ENCODE peak calls at places on chromosomes 12 and 14, in six cellular contexts. L is activated CD4-positive, alpha-beta T cell treated with anti-CD3 and anti-CD28 coated beads, Interleukin-2, amount 50 U/mL, for 4 hours; C is iris pigment epithelial cell; W is ascending aorta; U is heart right ventricle; T is hippocampal formation. D is an unnamed sample.

GRCh38 chr12:76790564-76791552 is 26.9 kb downstream of the ZDHHC17 start:
- DNase-seq in T (peak), U (no peak), L (no peak), C (no peak), W (no peak), D (peak)

GRCh38 chr12:124771462-124772361 is 92.0 kb downstream of the SCARB1 start:
- DNase-seq in U (peak), T (peak), L (peak), C (peak), W (no peak), D (peak)

GRCh38 chr14:64198021-64198420 is 96.2 kb downstream of the ESR2 start:
- DNase-seq in C (no peak), T (no peak), W (no peak), U (no peak), L (no peak), D (no peak)

GRCh38 chr12:67804168-67804567 is 155.6 kb downstream of the DYRK2 start:
- DNase-seq in U (no peak), C (no peak), W (no peak), L (peak), T (no peak), D (no peak)

GRCh38 chr12:65121049-65121955 is at the start of gene WIF1:
- DNase-seq in W (no peak), L (peak), C (no peak), U (peak), T (no peak), D (no peak)

GRCh38 chr12:29228474-29229157 is 79.5 kb downstream of the FAR2 start:
- DNase-seq in C (no peak), T (no peak), L (no peak), W (no peak), U (no peak), D (no peak)

GRCh38 chr12:52867636-52868035 is 18.8 kb upstream of the KRT78 start:
- DNase-seq in W (no peak), U (peak), L (peak), C (no peak), T (no peak), D (peak)

GRCh38 chr14:24436355-24437019 is 6.1 kb downstream of the SDR39U1 start:
- DNase-seq in L (peak), T (peak), U (no peak), C (peak), W (no peak), D (peak)

GRCh38 chr14:100391777-100392176 is 68.6 kb downstream of the SLC25A47 start:
- DNase-seq in L (no peak), T (no peak), W (no peak), U (no peak), C (no peak), D (no peak)

GRCh38 chr14:75579882-75580281 is 1.5 kb downstream of the FLVCR2 start:
- DNase-seq in C (no peak), T (no peak), L (no peak), W (no peak), U (no peak), D (no peak)

GRCh38 chr12:13666806-13667205 is 314.6 kb downstream of the GRIN2B start:
- DNase-seq in U (no peak), T (no peak), W (no peak), L (no peak), C (no peak), D (no peak)

GRCh38 chr12:94254270-94254669 is 105.9 kb downstream of the PLXNC1 start:
- DNase-seq in U (no peak), L (no peak), W (no peak), T (no peak), C (no peak), D (no peak)

GRCh38 chr12:103657331-103657730 is 70.3 kb downstream of the STAB2 start:
- DNase-seq in U (no peak), L (no peak), T (no peak), C (peak), W (no peak), D (peak)

GRCh38 chr12:59452259-59452658 is 143.6 kb upstream of the SLC16A7 start:
- DNase-seq in U (no peak), C (peak), T (no peak), W (no peak), L (no peak), D (no peak)

GRCh38 chr12:56188786-56189335 is 422 bp downstream of the SMARCC2 start:
- DNase-seq in C (no peak), U (no peak), W (no peak), T (no peak), L (no peak), D (no peak)